ENCODE peak calls at places on chromosomes 16 and 17, in nine cellular contexts. R, M, D, Q, A, H, N, E and I are unnamed samples. For H3K4me1, the result is how much of the 10 kb centered on the place peaks cover.

GRCh38 chr17:49494937-49495841 is at the start of gene NGFR:
- DNase-seq in Q (peak), N (no peak), D (peak), H (peak), A (no peak), E (no peak), M (peak), R (peak), I (no peak)

GRCh38 chr16:83453977-83454376 is 353.8 kb upstream of the HSBP1 start:
- DNase-seq in E (no peak), D (no peak), H (no peak), A (no peak), N (no peak), M (no peak), Q (no peak), R (no peak), I (no peak)

GRCh38 chr17:9487406-9487805 is 88.2 kb downstream of the STX8 start:
- DNase-seq in D (no peak), A (no peak), R (no peak), Q (no peak), M (no peak), H (no peak), E (no peak), N (no peak), I (no peak)

GRCh38 chr16:3659200-3659599 is 4.7 kb downstream of the DNASE1 start:
- DNase-seq in E (no peak), A (no peak), H (no peak), R (no peak), M (no peak), N (no peak), D (peak), Q (no peak), I (no peak)

GRCh38 chr16:85986931-85987749 is 88.2 kb downstream of the IRF8 start:
- DNase-seq in A (no peak), N (no peak), D (peak), E (no peak), H (no peak), M (no peak), Q (no peak), R (no peak), I (no peak)

GRCh38 chr17:9227819-9228407 is 206.6 kb downstream of the NTN1 start:
- DNase-seq in M (no peak), H (no peak), Q (peak), N (no peak), D (no peak), R (no peak), E (no peak), A (no peak), I (no peak)

GRCh38 chr17:48351916-48352332 is 78.1 kb downstream of the SKAP1 start:
- DNase-seq in M (no peak), A (no peak), D (peak), Q (no peak), E (no peak), H (no peak), N (no peak), R (no peak), I (no peak)

GRCh38 chr17:62064029-62064790 is 868 bp downstream of the MED13 start:
- DNase-seq in A (no peak), E (no peak), R (no peak), D (peak), Q (no peak), N (no peak), H (no peak), M (no peak), I (no peak)

GRCh38 chr16:21646721-21647561 is 5.5 kb downstream of the IGSF6 start:
- DNase-seq in E (no peak), R (no peak), A (peak), H (no peak), M (no peak), Q (no peak), D (no peak), N (no peak), I (no peak)

GRCh38 chr16:15493416-15494181 is 59.2 kb downstream of the BMERB1 start:
- DNase-seq in N (no peak), M (no peak), E (no peak), H (no peak), D (no peak), Q (no peak), R (no peak), A (no peak), I (no peak)

GRCh38 chr16:30893082-30893743 is 664 bp downstream of the BCL7C start:
- DNase-seq in D (no peak), N (peak), Q (no peak), H (no peak), R (no peak), A (no peak), E (peak), M (peak), I (no peak)

GRCh38 chr16:82439678-82440293 is 187.0 kb upstream of the CDH13 start:
- DNase-seq in M (no peak), R (no peak), E (no peak), Q (no peak), H (no peak), A (no peak), D (peak), N (no peak), I (no peak)

GRCh38 chr16:85396879-85397871 is 215.9 kb upstream of the GSE1 start:
- DNase-seq in N (peak), M (peak), E (peak), A (no peak), D (no peak), R (peak), H (peak), Q (peak), I (no peak)

GRCh38 chr16:13696017-13696416 is 223.9 kb upstream of the ERCC4 start:
- DNase-seq in E (no peak), R (no peak), M (no peak), A (no peak), N (no peak), Q (no peak), H (no peak), D (no peak), I (no peak)

GRCh38 chr17:72591500-72592241 is 470.9 kb downstream of the SOX9 start:
- DNase-seq in M (peak), D (peak), E (peak), A (no peak), H (no peak), R (no peak), N (peak), Q (no peak), I (no peak)

GRCh38 chr17:64502021-64502420 is 4.1 kb downstream of the DDX5 start:
- DNase-seq in Q (no peak), N (no peak), R (no peak), H (no peak), E (no peak), D (no peak), A (no peak), M (no peak), I (no peak)

GRCh38 chr16:85245307-85246172 is 133.3 kb upstream of the CIBAR2 start:
- DNase-seq in D (peak), H (no peak), N (no peak), E (peak), Q (peak), M (peak), R (peak), A (peak), I (no peak)

GRCh38 chr16:70163596-70163995 is 10.0 kb upstream of the CLEC18C start:
- DNase-seq in Q (no peak), A (no peak), M (no peak), N (no peak), E (no peak), D (no peak), H (no peak), R (no peak), I (no peak)

GRCh38 chr17:9982159-9982558 is 77.1 kb upstream of the RCVRN start:
- DNase-seq in Q (no peak), D (no peak), A (no peak), M (no peak), H (no peak), R (no peak), N (no peak), E (no peak), I (no peak)

GRCh38 chr17:81021531-81022370 is 13.2 kb upstream of the BAIAP2 start:
- DNase-seq in R (no peak), N (peak), M (no peak), D (no peak), H (no peak), A (no peak), E (no peak), Q (no peak), I (no peak)

GRCh38 chr17:16463341-16464000 is 28.5 kb downstream of the LRRC75A start:
- DNase-seq in D (peak), E (peak), A (peak), N (no peak), H (peak), M (peak), Q (no peak), R (peak), I (no peak)
- TF ChIP-seq CTCF in D (no peak), E (no peak), A (no peak), N (peak), H (peak), M (peak), Q (no peak), R (no peak), I (peak)

DNA sequence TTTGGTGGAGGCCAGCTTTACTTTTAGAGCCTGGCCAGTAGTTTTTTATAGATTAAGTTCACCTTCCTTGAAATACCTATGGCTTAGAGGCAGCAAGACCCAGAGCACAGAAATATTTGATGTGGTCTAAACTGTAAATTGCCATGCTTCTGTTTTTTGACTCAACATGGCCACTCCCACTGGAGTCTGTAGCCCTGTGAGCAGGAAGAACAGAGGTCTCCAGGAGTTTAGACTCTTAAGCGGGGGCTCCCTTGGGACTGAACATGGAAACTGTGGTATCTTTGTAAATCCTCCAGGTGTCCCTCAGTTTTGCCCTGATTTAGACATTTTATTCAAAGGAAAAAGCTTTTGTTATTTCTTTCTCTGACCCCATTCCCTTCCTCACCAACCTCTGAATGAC is 145.6 kb downstream of the FTO start:
- DNase-seq in H (no peak), N (no peak), Q (no peak), A (no peak), R (no peak), D (no peak), M (no peak), E (no peak), I (no peak)
- H3K4me1 ChIP-seq in H (under half), N (under half), Q (under half), A (under half), R (under half), D (under half), M (under half), E (under half), I (under half)

DNA sequence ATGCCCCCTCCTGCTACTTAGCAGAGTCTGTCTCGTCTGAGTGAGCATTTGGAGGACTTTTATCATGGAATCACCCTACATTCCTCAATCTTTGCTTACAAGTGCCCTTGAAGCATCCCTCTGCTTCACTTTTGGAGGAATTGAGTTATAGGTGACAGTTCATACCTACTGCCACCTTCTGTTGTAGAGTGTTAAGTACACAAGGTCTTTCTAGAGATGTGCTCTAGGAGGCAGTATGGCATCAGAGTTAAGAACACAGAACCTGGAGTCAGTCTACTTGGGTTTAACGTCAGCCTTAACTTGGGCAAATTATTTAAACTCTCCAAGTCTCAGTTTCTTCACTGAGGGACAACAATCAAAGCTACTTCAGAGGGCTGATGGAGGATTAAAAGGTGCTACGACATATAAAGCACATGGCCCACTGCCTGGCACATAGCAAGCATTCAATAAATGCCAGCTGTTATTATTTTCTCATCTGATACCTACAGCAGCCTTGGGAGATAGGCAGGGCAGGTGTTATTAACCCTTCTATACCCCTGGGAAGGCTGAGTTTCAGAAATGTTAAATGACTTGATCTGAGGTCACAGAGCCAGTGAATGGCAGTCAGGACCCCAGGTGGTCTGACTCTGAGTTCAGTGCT is 62.2 kb downstream of the UTP18 start:
- DNase-seq in Q (no peak), H (no peak), R (no peak), E (no peak), N (no peak), M (no peak), A (no peak), D (peak), I (no peak)
- TF ChIP-seq CTCF in Q (no peak), H (peak), R (no peak), E (no peak), N (peak), M (peak), A (no peak), D (peak), I (peak)

GRCh38 chr16:57016831-57017230 is 27.5 kb downstream of the NLRC5 start:
- DNase-seq in E (no peak), N (no peak), D (no peak), A (no peak), Q (no peak), M (no peak), H (no peak), R (no peak), I (no peak)
- H3K4me1 ChIP-seq in E (under half), N (under half), D (under half), A (under half), Q (under half), M (under half), H (under half), R (under half), I (under half)

DNA sequence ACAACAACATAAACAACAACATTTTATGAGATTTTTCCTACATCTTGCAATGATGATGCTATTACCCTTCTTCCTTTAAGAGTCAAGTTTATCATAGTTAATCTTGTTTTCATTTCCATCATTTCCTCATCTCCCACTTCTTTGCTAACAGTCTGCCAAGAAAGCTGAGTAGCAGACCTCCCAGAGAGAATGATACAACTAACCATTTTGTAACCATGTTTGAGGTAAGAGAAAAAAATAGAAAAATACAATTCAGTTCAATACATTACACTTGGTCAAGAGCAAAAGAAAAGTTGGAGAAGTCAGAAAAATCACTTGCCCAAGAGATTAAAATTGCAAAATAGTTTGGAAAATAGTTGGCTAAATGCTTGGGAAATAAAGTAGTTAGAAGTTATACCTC is 154.5 kb downstream of the ABCA8 start:
- DNase-seq in A (no peak), H (no peak), E (no peak), M (no peak), Q (no peak), D (peak), R (no peak), N (no peak), I (no peak)
- TF ChIP-seq CTCF in A (no peak), H (no peak), E (no peak), M (no peak), Q (no peak), D (no peak), R (no peak), N (no peak), I (no peak)

GRCh38 chr16:9666834-9667480 is 515.3 kb downstream of the GRIN2A start:
- DNase-seq in D (no peak), M (no peak), H (no peak), A (no peak), E (no peak), Q (no peak), N (no peak), R (no peak), I (no peak)
- H3K4me1 ChIP-seq in D (under half), M (under half), H (under half), A (under half), E (under half), Q (under half), N (under half), R (under half), I (under half)

GRCh38 chr17:82815354-82815753 is 24.5 kb downstream of the ZNF750 start:
- DNase-seq in R (no peak), H (no peak), N (no peak), M (no peak), D (no peak), E (no peak), A (no peak), Q (no peak), I (no peak)

GRCh38 chr17:82812058-82812457 is 27.8 kb downstream of the ZNF750 start:
- DNase-seq in H (no peak), D (no peak), Q (peak), A (no peak), N (no peak), E (no peak), M (no peak), R (no peak), I (no peak)

GRCh38 chr17:82814834-82815233 is 25.0 kb downstream of the ZNF750 start:
- DNase-seq in Q (no peak), A (no peak), R (no peak), M (no peak), N (no peak), E (no peak), H (no peak), D (no peak), I (no peak)

GRCh38 chr17:82812601-82813000 is 27.2 kb downstream of the ZNF750 start:
- DNase-seq in H (no peak), M (no peak), E (no peak), Q (peak), R (no peak), A (no peak), D (no peak), N (no peak), I (no peak)

GRCh38 chr17:82813299-82814051 is 26.3 kb downstream of the ZNF750 start:
- DNase-seq in R (no peak), M (no peak), E (no peak), H (no peak), A (no peak), Q (no peak), N (no peak), D (no peak), I (no peak)
- TF ChIP-seq CTCF in R (no peak), M (no peak), E (no peak), H (no peak), A (no peak), Q (no peak), N (no peak), D (no peak), I (no peak)

DNA sequence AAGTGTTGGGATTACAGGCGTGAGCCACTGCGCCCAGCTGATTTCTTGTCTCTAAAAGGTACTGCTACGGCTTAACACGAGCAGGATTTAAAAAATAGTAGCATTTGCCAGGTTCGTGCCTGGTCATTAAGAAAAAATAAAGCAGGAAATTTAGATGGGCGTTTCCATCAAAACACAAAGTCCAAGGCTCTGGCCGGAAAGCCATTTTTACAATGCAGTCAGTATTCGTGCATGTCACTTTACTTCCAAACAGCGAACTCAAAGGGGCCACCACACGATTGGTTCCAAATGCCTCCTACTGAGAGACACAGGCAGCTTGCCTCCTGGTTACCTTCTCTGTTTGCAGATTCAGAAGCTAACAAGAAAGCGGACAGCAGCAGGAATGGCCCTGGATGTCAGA is 66.2 kb downstream of the MRM3 start:
- DNase-seq in Q (no peak), D (no peak), N (no peak), A (no peak), H (no peak), R (no peak), E (no peak), M (no peak), I (no peak)
- H3K4me1 ChIP-seq in Q (half or more), D (under half), N (under half), A (under half), H (under half), R (under half), E (under half), M (under half), I (under half)

DNA sequence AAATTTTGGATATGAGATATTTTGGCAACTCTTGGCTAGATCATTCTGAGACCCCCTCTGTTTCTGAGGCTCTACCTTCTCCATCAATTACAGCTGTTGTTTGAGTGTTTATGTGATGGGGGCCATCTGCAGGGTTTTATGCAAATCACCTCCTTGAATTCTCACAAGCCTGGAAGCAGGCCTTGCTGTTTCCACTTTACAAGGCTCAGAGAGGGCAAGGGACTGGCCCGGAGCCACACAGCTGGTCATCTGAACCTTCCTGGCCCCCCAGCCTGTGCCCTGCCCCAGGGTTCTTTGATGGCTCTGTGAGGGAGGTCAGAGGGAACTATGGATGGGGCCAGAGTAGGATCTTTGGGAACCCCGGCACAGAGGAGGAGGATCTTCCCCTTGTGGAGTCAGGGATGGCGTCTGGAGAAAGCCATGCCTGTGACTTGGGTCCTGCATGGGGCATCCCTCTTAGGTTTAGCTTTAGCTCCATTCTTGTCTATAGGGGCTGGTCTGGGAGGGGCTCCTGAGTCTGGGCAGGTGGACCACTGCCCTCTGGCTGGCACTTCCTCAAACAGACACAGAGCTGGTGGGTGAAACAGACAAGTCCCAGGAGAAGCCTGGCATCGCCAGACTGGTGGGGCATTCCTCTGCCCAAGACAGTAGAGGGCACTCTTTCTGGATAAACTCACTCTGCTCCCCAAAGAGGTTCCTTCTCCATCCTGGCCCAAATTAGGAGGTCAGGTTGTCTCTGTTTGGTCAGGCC is 26.2 kb downstream of the IL21R start:
- DNase-seq in N (peak), M (no peak), D (no peak), H (no peak), Q (no peak), E (no peak), A (no peak), R (peak), I (no peak)
- TF ChIP-seq CTCF in N (no peak), M (peak), D (peak), H (no peak), Q (no peak), E (no peak), A (no peak), R (no peak), I (peak)